ENCODE peak calls at places on chromosome 9, in seven cellular contexts. U is ovary; L is MM.1S; E is colonic mucosa; Q is H1; I is CD8-positive, alpha-beta T cell; G is small intestine. P is an unnamed sample.

GRCh38 chr9:95327239-95327865 is 9.8 kb upstream of the FANCC start:
- DNase-seq in G (no peak), U (no peak), Q (no peak), I (no peak), L (no peak), E (no peak), P (no peak)

GRCh38 chr9:31185831-31186230 is 1198.6 kb upstream of the ACO1 start:
- DNase-seq in U (no peak), E (no peak), Q (no peak), L (no peak), G (no peak), I (no peak), P (no peak)

GRCh38 chr9:72332351-72332750 is 32.7 kb downstream of the ZFAND5 start:
- DNase-seq in E (no peak), G (no peak), Q (no peak), L (no peak), U (no peak), I (no peak), P (no peak)

GRCh38 chr9:106921341-106921899 is 58.5 kb downstream of the ZNF462 start:
- DNase-seq in Q (no peak), I (no peak), L (peak; percentile 90), G (peak; percentile 91), E (peak; percentile 47), U (peak; percentile 54), P (no peak)

GRCh38 chr9:107833295-107833694 is 343.7 kb upstream of the KLF4 start:
- DNase-seq in Q (no peak), G (no peak), U (no peak), E (no peak), L (no peak), I (no peak), P (no peak)

GRCh38 chr9:122347348-122348287 is 23.2 kb upstream of the PTGS1 start:
- DNase-seq in G (peak; percentile 73), E (peak; percentile 81), U (no peak), Q (no peak), L (no peak), I (no peak), P (no peak)

GRCh38 chr9:129720865-129721545 is 31.8 kb downstream of the PTGES start:
- DNase-seq in Q (no peak), U (no peak), E (no peak), G (no peak), L (no peak), I (no peak), P (no peak)

GRCh38 chr9:103755441-103755840 is 338.7 kb upstream of the SMC2 start:
- DNase-seq in Q (no peak), I (no peak), E (no peak), L (no peak), G (no peak), U (no peak), P (no peak)

GRCh38 chr9:130606887-130607582 is 27.7 kb downstream of the FUBP3 start:
- DNase-seq in L (no peak), E (no peak), Q (no peak), U (no peak), G (peak; percentile 82), I (no peak), P (no peak)

GRCh38 chr9:74334308-74334707 is 162.8 kb upstream of the RORB start:
- DNase-seq in U (no peak), G (no peak), L (no peak), Q (no peak), I (no peak), E (no peak), P (no peak)

GRCh38 chr9:113154471-113154870 is 3.7 kb downstream of the SLC31A2 start:
- DNase-seq in U (no peak), E (no peak), I (no peak), G (no peak), L (no peak), Q (no peak), P (no peak)

GRCh38 chr9:107363511-107364182 is 80.6 kb downstream of the RAD23B start:
- DNase-seq in I (no peak), E (no peak), U (no peak), Q (no peak), L (no peak), G (no peak), P (no peak)

GRCh38 chr9:93823245-93824072 is 131.7 kb downstream of the BARX1 start:
- DNase-seq in U (no peak), E (no peak), L (no peak), I (no peak), Q (no peak), G (no peak), P (no peak)

GRCh38 chr9:84140535-84141101 is 160.0 kb downstream of the RMI1 start:
- DNase-seq in E (peak; percentile 80), Q (no peak), I (no peak), G (peak; percentile 70), L (no peak), U (peak; percentile 24), P (no peak)

GRCh38 chr9:33734911-33735310 is 60.5 kb upstream of the PRSS3 start:
- DNase-seq in E (peak; percentile 40), U (no peak), I (no peak), Q (no peak), L (no peak), G (peak; percentile 63), P (no peak)

GRCh38 chr9:135002336-135002735 is 84.6 kb upstream of the FCN1 start:
- DNase-seq in G (no peak), Q (no peak), L (no peak), E (no peak), I (no peak), U (no peak), P (no peak)

GRCh38 chr9:122389799-122390481 is 19.1 kb downstream of the PTGS1 start:
- DNase-seq in U (no peak), I (no peak), E (no peak), G (no peak), Q (no peak), L (no peak), P (peak; percentile 19)

GRCh38 chr9:89226076-89226475 is 47.5 kb upstream of the SHC3 start:
- DNase-seq in U (no peak), L (no peak), I (no peak), G (no peak), E (no peak), Q (peak; percentile 17), P (no peak)

DNA sequence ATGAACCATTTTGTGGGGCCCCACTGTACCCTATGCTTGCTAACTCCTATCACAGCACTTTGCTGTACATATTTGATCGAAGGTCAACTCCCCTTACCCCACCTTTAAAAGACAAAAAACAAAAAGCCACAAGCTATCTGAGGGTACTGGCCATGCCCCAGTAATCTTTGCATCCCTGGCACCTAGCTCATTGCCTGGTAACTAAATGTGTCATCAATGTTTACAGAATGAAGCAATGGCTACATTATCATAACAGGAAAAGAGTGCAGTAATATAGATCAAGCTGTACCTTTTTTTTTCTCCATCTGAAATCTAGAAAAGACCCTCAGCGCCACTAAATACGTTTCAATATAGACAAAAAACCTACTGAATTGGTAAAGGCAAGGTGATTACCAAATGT is 188.0 kb downstream of the ELAVL2 start:
- DNase-seq in I (no peak), E (no peak), L (no peak), G (no peak), Q (no peak), U (no peak), P (no peak)
- H3K4me1 ChIP-seq in I (no peaks in the 10 kb centered on the region), E (no peaks in the 10 kb centered on the region), L (peaks cover 11% of the 10 kb centered on the region), G (no peaks in the 10 kb centered on the region), Q (no peaks in the 10 kb centered on the region), U (no peaks in the 10 kb centered on the region), P (no peaks in the 10 kb centered on the region)

DNA sequence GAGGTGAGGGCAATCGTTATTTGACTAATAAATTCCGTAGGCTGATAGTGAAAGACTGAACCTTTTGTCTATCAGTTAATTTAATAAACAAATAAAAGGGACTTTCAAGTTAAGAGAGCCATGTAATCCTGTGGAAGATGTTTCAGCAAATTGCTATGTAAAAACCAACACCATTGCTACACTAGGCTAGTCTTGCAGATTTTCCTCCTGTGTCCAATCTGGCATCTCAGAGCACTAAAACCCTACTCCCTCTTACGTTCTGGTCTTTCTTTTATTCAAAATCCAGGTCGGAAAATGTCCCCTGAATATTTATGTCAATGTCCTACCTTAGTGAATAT is 478.8 kb upstream of the TNC start:
- DNase-seq in G (no peak), U (no peak), L (no peak), E (no peak), I (no peak), Q (no peak), P (no peak)
- H3K4me1 ChIP-seq in G (no peaks in the 10 kb centered on the region), U (no peaks in the 10 kb centered on the region), L (no peaks in the 10 kb centered on the region), E (no peaks in the 10 kb centered on the region), I (no peaks in the 10 kb centered on the region), Q (peaks cover 5% of the 10 kb centered on the region), P (no peaks in the 10 kb centered on the region)

GRCh38 chr9:22097712-22098111 is 88.6 kb upstream of the CDKN2B start:
- DNase-seq in U (no peak), G (peak; percentile 68), E (no peak), Q (no peak), I (no peak), L (no peak), P (no peak)

GRCh38 chr9:22098636-22099332 is 89.7 kb upstream of the CDKN2B start:
- DNase-seq in I (no peak), U (no peak), E (peak; percentile 57), L (no peak), G (peak; percentile 95), Q (no peak), P (no peak)

GRCh38 chr9:22102347-22103053 is 93.4 kb upstream of the CDKN2B start:
- DNase-seq in Q (no peak), L (peak; percentile 55), E (no peak), G (peak; percentile 82), I (no peak), U (no peak), P (no peak)

GRCh38 chr9:22103650-22104575 is 94.8 kb upstream of the CDKN2B start:
- DNase-seq in U (no peak), E (peak; percentile 62), Q (no peak), G (peak; percentile 96), I (no peak), L (no peak), P (no peak)

GRCh38 chr9:22100626-22101025 is 91.5 kb upstream of the CDKN2B start:
- DNase-seq in G (no peak), I (no peak), E (no peak), L (no peak), Q (no peak), U (no peak), P (no peak)
- H3K4me1 ChIP-seq in G (peaks cover 6% of the 10 kb centered on the region), I (no peaks in the 10 kb centered on the region), E (no peaks in the 10 kb centered on the region), L (peaks cover 42% of the 10 kb centered on the region), Q (no peaks in the 10 kb centered on the region), U (no peaks in the 10 kb centered on the region), P (no peaks in the 10 kb centered on the region)

DNA sequence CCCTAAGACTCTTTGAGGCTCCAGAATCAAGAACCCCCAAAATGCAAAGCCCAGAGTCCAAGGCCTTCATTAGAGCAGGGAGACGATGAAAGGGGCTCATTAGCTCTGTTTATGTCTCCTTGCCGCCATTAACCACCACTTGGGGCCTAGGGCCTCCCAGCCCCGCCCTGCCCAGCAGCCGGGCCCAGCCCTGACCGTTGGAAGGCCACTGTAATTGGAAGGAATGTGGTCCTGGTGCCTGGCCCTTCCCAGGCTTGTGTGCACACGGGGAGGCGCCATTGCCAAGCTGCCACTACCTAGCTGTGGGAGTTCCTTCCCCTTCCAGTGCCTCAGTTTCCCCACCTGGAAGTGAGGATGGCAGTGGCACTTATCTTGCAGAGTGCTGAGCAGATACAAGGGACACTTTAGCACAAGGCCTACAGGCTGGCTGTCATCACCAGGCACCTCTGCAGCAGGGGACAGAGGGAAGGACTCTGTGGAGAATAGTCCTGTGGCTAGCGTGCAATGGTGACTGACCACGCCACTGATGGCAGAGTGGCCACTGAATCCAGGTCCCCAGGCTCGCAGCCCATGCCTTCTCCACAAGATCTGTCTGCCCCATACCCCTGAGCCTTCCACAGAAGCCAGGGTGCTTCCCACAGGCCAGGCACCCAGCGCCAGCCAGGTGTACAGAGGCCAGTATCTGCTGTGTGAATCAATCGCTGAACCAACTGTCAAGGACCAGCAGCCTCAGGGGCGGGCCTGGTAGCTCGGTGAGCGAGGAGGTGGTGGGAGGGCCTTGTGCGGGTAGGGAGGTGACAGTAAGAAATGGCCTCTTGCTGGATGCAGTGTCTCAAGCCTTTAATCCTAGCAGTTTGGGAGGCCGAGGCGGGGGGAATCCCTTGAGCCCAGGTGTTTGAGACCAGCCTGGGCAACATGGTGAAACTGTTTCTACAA is 20.8 kb downstream of the GBGT1 start:
- DNase-seq in U (no peak), E (peak; percentile 40), Q (no peak), L (no peak), I (no peak), G (peak; percentile 54), P (no peak)
- H3K4me1 ChIP-seq in U (peaks cover 14% of the 10 kb centered on the region), E (peaks cover 30% of the 10 kb centered on the region), Q (peaks cover 6% of the 10 kb centered on the region), L (no peaks in the 10 kb centered on the region), I (peaks cover 64% of the 10 kb centered on the region), G (peaks cover 20% of the 10 kb centered on the region), P (peaks cover 15% of the 10 kb centered on the region)

P was measured in right lobe of liver.